ENCODE peak calls at places on chromosomes 3 and 15, in ten cellular contexts. P, X, H, Q, B, S, K, C, G and F are unnamed samples.
A peak's percentile ranks its signal among the peaks of the same experiment; 100 is the strongest.

GRCh38 chr15:57385923-57386390 is 9.7 kb downstream of the CGNL1 start:
- DNase-seq in Q (no peak), X (no peak), P (no peak), H (no peak), S (no peak), G (no peak), B (no peak), K (no peak), C (no peak), F (no peak)

GRCh38 chr3:11245827-11246662 is 26.2 kb upstream of the ATG7 start:
- DNase-seq in H (no peak), K (no peak), Q (no peak), S (peak; percentile 30), G (no peak), B (no peak), X (no peak), P (no peak), C (no peak), F (no peak)

GRCh38 chr3:37765591-37766219 is 96.0 kb upstream of the CTDSPL start:
- DNase-seq in Q (no peak), C (no peak), S (no peak), H (no peak), P (no peak), B (no peak), K (no peak), G (peak; percentile 68), X (no peak), F (no peak)

GRCh38 chr15:64187396-64188191 is 24.8 kb upstream of the PPIB start:
- DNase-seq in K (peak; percentile 27), B (no peak), S (peak; percentile 94), H (no peak), X (no peak), G (no peak), C (no peak), Q (no peak), P (no peak), F (no peak)

GRCh38 chr3:120496278-120496975 is 45.6 kb upstream of the FSTL1 start:
- DNase-seq in H (no peak), P (no peak), K (peak; percentile 69), B (no peak), C (no peak), Q (peak; percentile 88), S (peak; percentile 84), G (no peak), X (no peak), F (no peak)

GRCh38 chr3:158420654-158421396 is 150.2 kb upstream of the MLF1 start:
- DNase-seq in G (no peak), C (no peak), K (no peak), Q (peak; percentile 90), H (no peak), X (peak; percentile 20), P (no peak), B (no peak), S (peak; percentile 75), F (no peak)

GRCh38 chr3:183435701-183436100 is 7.3 kb upstream of the MCF2L2 start:
- DNase-seq in H (peak; percentile 70), Q (no peak), S (no peak), P (no peak), K (no peak), C (no peak), G (peak; percentile 12), X (peak; percentile 95), B (no peak), F (no peak)

GRCh38 chr15:61186905-61187865 is 41.9 kb downstream of the RORA start:
- DNase-seq in B (no peak), C (no peak), Q (no peak), G (peak; percentile 88), H (no peak), S (no peak), P (peak; percentile 77), K (peak; percentile 24), X (no peak), F (no peak)

GRCh38 chr15:96273317-96274086 is 57.0 kb upstream of the NR2F2 start:
- DNase-seq in K (peak; percentile 94), B (no peak), P (no peak), H (no peak), X (no peak), G (peak; percentile 29), S (peak; percentile 97), C (no peak), Q (peak; percentile 100), F (no peak)

GRCh38 chr3:184581331-184582210 is 20.0 kb downstream of the EPHB3 start:
- DNase-seq in H (no peak), B (no peak), K (no peak), G (no peak), P (peak; percentile 45), S (no peak), C (no peak), X (no peak), Q (no peak), F (no peak)

GRCh38 chr3:184583345-184584000 is 21.9 kb downstream of the EPHB3 start:
- DNase-seq in B (no peak), K (no peak), P (peak; percentile 59), C (no peak), X (no peak), Q (no peak), S (no peak), G (peak; percentile 94), H (no peak), F (no peak)

GRCh38 chr3:184582998-184583344 is 21.4 kb downstream of the EPHB3 start:
- DNase-seq in G (no peak), X (no peak), H (no peak), C (peak; percentile 69), Q (no peak), P (peak; percentile 46), K (no peak), S (no peak), B (no peak), F (no peak)

GRCh38 chr3:184584001-184584891 is 22.7 kb downstream of the EPHB3 start:
- DNase-seq in C (peak; percentile 68), S (no peak), G (peak; percentile 85), P (peak; percentile 55), Q (no peak), X (no peak), H (no peak), B (no peak), K (no peak), F (no peak)

DNA sequence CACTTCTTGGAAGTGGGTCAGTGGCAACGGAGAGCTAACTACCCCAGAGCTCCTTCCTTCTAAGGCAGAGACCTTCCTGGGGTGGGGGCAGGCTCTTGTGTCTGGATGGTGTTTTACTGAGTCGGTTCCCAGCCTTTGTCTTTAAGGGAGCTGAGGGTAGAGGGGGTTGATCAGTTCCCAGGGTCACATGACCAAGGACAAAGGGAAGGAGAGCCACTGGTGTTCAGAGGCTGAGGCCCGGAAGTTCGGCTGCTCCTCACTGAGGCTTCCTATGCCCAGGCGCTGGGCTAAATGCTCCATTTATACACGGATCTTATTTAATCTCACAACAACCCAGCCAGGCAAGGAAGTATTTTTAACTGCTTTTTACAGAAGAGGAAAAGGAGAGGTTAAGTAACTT is 21.0 kb downstream of the EPHB3 start:
- DNase-seq in K (no peak), Q (no peak), B (no peak), H (no peak), S (no peak), C (peak; percentile 72), X (no peak), G (peak; percentile 78), P (peak; percentile 62), F (no peak)
- H3K27ac ChIP-seq in K (no peak overlapping the region), Q (no peak overlapping the region), B (no peak overlapping the region), H (no peak overlapping the region), S (peak overlapping the region; percentile 49), C (no peak overlapping the region), X (no peak overlapping the region), G (peak overlapping the region; percentile 96), P (peak overlapping the region; percentile 71), F (peak overlapping the region; percentile 72)

DNA sequence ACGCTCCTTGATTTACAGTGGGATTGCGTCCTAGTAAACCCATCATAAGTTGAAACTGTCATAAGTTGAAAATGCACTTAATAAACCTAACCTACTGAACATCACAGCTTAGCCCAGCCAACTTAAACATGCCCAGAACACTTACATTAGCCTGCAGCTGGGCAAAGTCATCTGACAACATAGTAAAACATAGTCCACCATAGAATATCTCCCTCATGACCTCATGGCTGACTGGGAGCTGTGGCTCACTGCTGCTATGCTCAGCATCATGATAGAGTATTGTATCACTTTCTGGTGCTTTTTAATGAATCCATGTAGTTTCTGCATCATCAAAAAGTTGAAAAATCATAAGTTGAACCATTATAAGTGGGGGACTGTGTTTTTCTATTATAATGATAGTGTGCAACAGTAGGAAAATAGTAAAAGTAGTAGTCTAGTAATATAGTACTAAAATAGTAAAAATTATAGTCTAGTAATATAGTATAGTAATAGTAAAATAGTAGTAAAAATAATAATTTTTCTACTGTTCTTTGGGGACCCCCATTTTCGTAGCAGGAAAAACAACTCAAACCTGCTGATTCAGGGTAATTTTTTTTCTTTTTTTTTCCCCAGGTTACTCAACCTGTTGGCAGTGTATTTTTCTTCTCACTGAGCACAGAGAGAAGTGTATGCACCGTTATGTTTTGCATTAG is 233.5 kb downstream of the MYRIP start:
- DNase-seq in S (no peak), C (no peak), X (no peak), H (no peak), Q (no peak), P (no peak), K (peak; percentile 49), G (no peak), B (no peak), F (no peak)
- H3K27ac ChIP-seq in S (no peak overlapping the region), C (no peak overlapping the region), X (no peak overlapping the region), H (no peak overlapping the region), Q (no peak overlapping the region), P (no peak overlapping the region), K (no peak overlapping the region), G (no peak overlapping the region), B (no peak overlapping the region), F (no peak overlapping the region)

GRCh38 chr3:23712095-23712494 is 93.7 kb upstream of the UBE2E1 start:
- DNase-seq in G (no peak), C (no peak), K (no peak), P (no peak), H (peak; percentile 29), X (no peak), Q (no peak), B (no peak), S (no peak), F (no peak)
- H3K27ac ChIP-seq in G (no peak overlapping the region), C (no peak overlapping the region), K (no peak overlapping the region), P (peak overlapping the region; percentile 54), H (no peak overlapping the region), X (no peak overlapping the region), Q (no peak overlapping the region), B (no peak overlapping the region), S (no peak overlapping the region), F (no peak overlapping the region)

GRCh38 chr15:75028991-75029377 is 5.6 kb downstream of the PPCDC start:
- DNase-seq in X (no peak), S (no peak), G (no peak), H (no peak), Q (no peak), B (no peak), C (no peak), P (no peak), K (no peak), F (no peak)
- H3K27ac ChIP-seq in X (peak overlapping the region; percentile 13), S (peak overlapping the region; percentile 90), G (no peak overlapping the region), H (peak overlapping the region; percentile 27), Q (no peak overlapping the region), B (no peak overlapping the region), C (no peak overlapping the region), P (no peak overlapping the region), K (peak overlapping the region; percentile 99), F (peak overlapping the region; percentile 70)

DNA sequence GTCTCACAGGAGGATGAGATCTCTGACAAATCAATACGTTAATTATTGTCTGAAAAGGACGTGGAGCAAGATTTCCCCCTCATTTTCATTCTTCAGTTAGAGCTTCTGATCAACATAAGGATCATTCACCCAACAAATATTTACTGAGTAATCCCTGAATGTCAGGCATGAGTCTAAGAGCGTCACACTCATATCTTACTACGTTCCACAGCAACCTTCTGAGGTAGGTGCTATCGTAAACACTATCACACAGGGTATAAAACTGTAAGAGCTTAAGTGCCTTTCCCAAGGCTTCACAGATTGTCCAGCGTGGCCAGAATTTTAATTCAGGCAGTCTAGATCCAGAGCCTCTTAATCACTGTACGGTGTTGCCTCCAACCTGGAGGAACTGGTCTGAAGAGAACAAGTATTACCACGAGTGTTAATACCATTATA is 10.6 kb upstream of the TM4SF1 start:
- DNase-seq in K (peak; percentile 14), X (no peak), S (no peak), H (no peak), Q (peak; percentile 99), P (no peak), C (no peak), G (no peak), B (no peak), F (no peak)
- H3K27ac ChIP-seq in K (peak overlapping the region; percentile 98), X (no peak overlapping the region), S (no peak overlapping the region), H (no peak overlapping the region), Q (peak overlapping the region; percentile 93), P (peak overlapping the region; percentile 65), C (no peak overlapping the region), G (no peak overlapping the region), B (no peak overlapping the region), F (peak overlapping the region; percentile 95)